ENCODE peak calls at places on chromosomes 4 and X, in four cellular contexts. One of them, this sample, is unnamed.
A peak's percentile ranks its signal among the peaks of the same experiment; 100 is the strongest.

GRCh38 chr4:85681194-85681803 is 206.3 kb downstream of the ARHGAP24 start:
- DNase-seq in astrocyte of the spinal cord: peak; percentile 98
- DNase-seq in tibial nerve: no peak
- DNase-seq in activated T-cell treated with anti-CD3 and anti-CD28 coated beads, Interleukin-2, amount 50 U/mL, for 48 hours: no peak
- DNase-seq in this sample: no peak

GRCh38 chr4:85761803-85762202 is 286.9 kb downstream of the ARHGAP24 start:
- DNase-seq in activated T-cell treated with anti-CD3 and anti-CD28 coated beads, Interleukin-2, amount 50 U/mL, for 48 hours: no peak
- DNase-seq in astrocyte of the spinal cord: peak; percentile 69
- DNase-seq in tibial nerve: peak; percentile 23
- DNase-seq in this sample: no peak

GRCh38 chrX:37998586-37999267 is 7.6 kb upstream of the SYTL5 start:
- DNase-seq in activated T-cell treated with anti-CD3 and anti-CD28 coated beads, Interleukin-2, amount 50 U/mL, for 48 hours: no peak
- DNase-seq in astrocyte of the spinal cord: peak; percentile 58
- DNase-seq in tibial nerve: no peak
- DNase-seq in this sample: no peak

GRCh38 chrX:80808854-80809493 is 703 bp downstream of the BRWD3 start:
- DNase-seq in astrocyte of the spinal cord: peak; percentile 7
- DNase-seq in activated T-cell treated with anti-CD3 and anti-CD28 coated beads, Interleukin-2, amount 50 U/mL, for 48 hours: peak; percentile 43
- DNase-seq in tibial nerve: no peak
- DNase-seq in this sample: peak; percentile 34

GRCh38 chr4:150056569-150056968 is 21.7 kb upstream of the DCLK2 start:
- DNase-seq in tibial nerve: no peak
- DNase-seq in astrocyte of the spinal cord: no peak
- DNase-seq in activated T-cell treated with anti-CD3 and anti-CD28 coated beads, Interleukin-2, amount 50 U/mL, for 48 hours: no peak
- DNase-seq in this sample: no peak

GRCh38 chr4:185541251-185541671 is 6.0 kb upstream of the PDLIM3 start:
- DNase-seq in tibial nerve: no peak
- DNase-seq in activated T-cell treated with anti-CD3 and anti-CD28 coated beads, Interleukin-2, amount 50 U/mL, for 48 hours: no peak
- DNase-seq in astrocyte of the spinal cord: peak; percentile 21
- DNase-seq in this sample: no peak

GRCh38 chrX:140507982-140508305 is 3.1 kb upstream of the SOX3 start:
- DNase-seq in tibial nerve: no peak
- DNase-seq in astrocyte of the spinal cord: peak; percentile 35
- DNase-seq in activated T-cell treated with anti-CD3 and anti-CD28 coated beads, Interleukin-2, amount 50 U/mL, for 48 hours: no peak
- DNase-seq in this sample: no peak

GRCh38 chrX:1398431-1399340 is 6.8 kb upstream of the SLC25A6 start:
- DNase-seq in astrocyte of the spinal cord: no peak
- DNase-seq in tibial nerve: no peak
- DNase-seq in activated T-cell treated with anti-CD3 and anti-CD28 coated beads, Interleukin-2, amount 50 U/mL, for 48 hours: peak; percentile 20
- DNase-seq in this sample: no peak

GRCh38 chr4:22969314-22969896 is 276.7 kb downstream of the GBA3 start:
- DNase-seq in tibial nerve: no peak
- DNase-seq in activated T-cell treated with anti-CD3 and anti-CD28 coated beads, Interleukin-2, amount 50 U/mL, for 48 hours: no peak
- DNase-seq in astrocyte of the spinal cord: peak; percentile 37
- DNase-seq in this sample: no peak

GRCh38 chr4:80423553-80424224 is 88.2 kb downstream of the CFAP299 start:
- DNase-seq in activated T-cell treated with anti-CD3 and anti-CD28 coated beads, Interleukin-2, amount 50 U/mL, for 48 hours: no peak
- DNase-seq in astrocyte of the spinal cord: no peak
- DNase-seq in tibial nerve: no peak
- DNase-seq in this sample: no peak

GRCh38 chrX:15790766-15791380 is 589 bp downstream of the ZRSR2 start:
- DNase-seq in astrocyte of the spinal cord: no peak
- DNase-seq in activated T-cell treated with anti-CD3 and anti-CD28 coated beads, Interleukin-2, amount 50 U/mL, for 48 hours: no peak
- DNase-seq in tibial nerve: no peak
- DNase-seq in this sample: no peak

GRCh38 chr4:8646296-8647093 is 53.9 kb downstream of the CPZ start:
- DNase-seq in activated T-cell treated with anti-CD3 and anti-CD28 coated beads, Interleukin-2, amount 50 U/mL, for 48 hours: no peak
- DNase-seq in tibial nerve: no peak
- DNase-seq in astrocyte of the spinal cord: no peak
- DNase-seq in this sample: no peak

GRCh38 chr4:150135134-150135773 is 57.0 kb downstream of the DCLK2 start:
- DNase-seq in astrocyte of the spinal cord: peak; percentile 32
- DNase-seq in tibial nerve: no peak
- DNase-seq in activated T-cell treated with anti-CD3 and anti-CD28 coated beads, Interleukin-2, amount 50 U/mL, for 48 hours: no peak
- DNase-seq in this sample: no peak

GRCh38 chr4:22850630-22851029 is 157.9 kb downstream of the GBA3 start:
- DNase-seq in astrocyte of the spinal cord: no peak
- DNase-seq in tibial nerve: no peak
- DNase-seq in activated T-cell treated with anti-CD3 and anti-CD28 coated beads, Interleukin-2, amount 50 U/mL, for 48 hours: no peak
- DNase-seq in this sample: no peak

GRCh38 chr4:59655996-59656395 is 1544.1 kb upstream of the ADGRL3 start:
- DNase-seq in tibial nerve: no peak
- DNase-seq in astrocyte of the spinal cord: no peak
- DNase-seq in activated T-cell treated with anti-CD3 and anti-CD28 coated beads, Interleukin-2, amount 50 U/mL, for 48 hours: no peak
- DNase-seq in this sample: no peak

GRCh38 chr4:76585270-76585669 is 150.2 kb downstream of the SHROOM3 start:
- DNase-seq in astrocyte of the spinal cord: peak; percentile 83
- DNase-seq in activated T-cell treated with anti-CD3 and anti-CD28 coated beads, Interleukin-2, amount 50 U/mL, for 48 hours: no peak
- DNase-seq in tibial nerve: no peak
- DNase-seq in this sample: no peak